ENCODE peak calls at places on chromosomes 5 and 9, in six cellular contexts. J is small intestine, I is aorta, R is suprapubic skin, W is T-helper 17 cell, K is uterus. X is an unnamed sample. For H3K9me3, the result is how much of the 10 kb centered on the place peaks cover.

GRCh38 chr9:137296214-137297059 is 5.6 kb downstream of the NRARP start:
- DNase-seq in K (no peak), W (no peak), I (no peak), J (peak), R (no peak), X (peak)

GRCh38 chr5:60196382-60197113 is 303.0 kb upstream of the PDE4D start:
- DNase-seq in I (peak), K (peak), R (no peak), W (no peak), J (no peak), X (no peak)

GRCh38 chr5:144369001-144369400 is 198.3 kb downstream of the KCTD16 start:
- DNase-seq in K (no peak), I (no peak), R (no peak), J (peak), W (no peak), X (no peak)

GRCh38 chr5:154829589-154830218 is 20.7 kb downstream of the FAXDC2 start:
- DNase-seq in J (peak), W (no peak), R (no peak), K (no peak), I (no peak), X (peak)

GRCh38 chr9:113452206-113452605 is 11.3 kb upstream of the RGS3 start:
- DNase-seq in W (no peak), I (no peak), R (no peak), J (no peak), K (no peak), X (no peak)

GRCh38 chr9:33187519-33188218 is 20.5 kb upstream of the B4GALT1 start:
- DNase-seq in W (no peak), J (no peak), K (peak), I (peak), R (no peak), X (no peak)

GRCh38 chr5:150508828-150509227 is 897 bp downstream of the NDST1 start:
- DNase-seq in I (no peak), K (no peak), R (no peak), W (no peak), J (no peak), X (no peak)

GRCh38 chr9:38309324-38310195 is 82.9 kb upstream of the ALDH1B1 start:
- DNase-seq in I (no peak), J (no peak), W (no peak), K (no peak), R (no peak), X (no peak)

GRCh38 chr5:127585661-127586060 is 63.2 kb upstream of the CTXN3 start:
- DNase-seq in I (no peak), J (no peak), K (no peak), W (no peak), R (no peak), X (no peak)

GRCh38 chr9:134301387-134302129 is 24.7 kb upstream of the RXRA start:
- DNase-seq in R (no peak), J (no peak), I (peak), W (no peak), K (no peak), X (peak)

GRCh38 chr5:100904259-100904822 is 1.3 kb upstream of the ST8SIA4 start:
- DNase-seq in K (peak), J (peak), W (peak), R (peak), I (peak), X (peak)

GRCh38 chr9:78860806-78861475 is 564.0 kb downstream of the PSAT1 start:
- DNase-seq in K (no peak), J (no peak), R (no peak), W (no peak), I (no peak), X (no peak)

GRCh38 chr5:151095341-151096000 is 14.6 kb upstream of the TNIP1 start:
- DNase-seq in K (peak), I (no peak), W (no peak), J (peak), R (no peak), X (no peak)

GRCh38 chr9:35277171-35277520 is 115.3 kb downstream of the UNC13B start:
- DNase-seq in R (no peak), K (no peak), W (no peak), I (no peak), J (no peak), X (no peak)

GRCh38 chr9:134208310-134208841 is 44.0 kb upstream of the RNU6ATAC start:
- DNase-seq in R (no peak), W (no peak), I (peak), K (peak), J (no peak), X (peak)

DNA sequence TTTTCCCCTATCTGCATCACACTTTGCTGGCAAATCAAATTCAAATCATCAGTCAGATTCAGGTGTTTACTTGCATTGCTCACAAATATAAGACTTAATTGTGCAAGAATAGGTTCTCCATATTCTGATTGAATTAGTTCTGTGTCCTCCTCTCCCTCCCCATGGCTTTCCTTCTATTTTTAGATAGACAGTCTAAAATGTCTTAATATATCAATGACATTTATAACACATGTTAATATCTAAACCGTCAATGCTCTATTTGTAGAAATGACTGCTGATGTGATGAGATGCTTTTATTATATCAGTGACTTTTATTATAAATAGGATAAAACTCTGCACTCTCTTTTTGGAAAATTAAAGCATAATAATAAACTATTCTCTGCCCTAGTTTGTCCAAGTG is 321.7 kb downstream of the BRINP1 start:
- DNase-seq in J (no peak), R (no peak), I (no peak), W (no peak), K (no peak), X (no peak)
- H3K9me3 ChIP-seq in J (under half), R (under half), I (under half), W (under half), K (under half), X (under half)

DNA sequence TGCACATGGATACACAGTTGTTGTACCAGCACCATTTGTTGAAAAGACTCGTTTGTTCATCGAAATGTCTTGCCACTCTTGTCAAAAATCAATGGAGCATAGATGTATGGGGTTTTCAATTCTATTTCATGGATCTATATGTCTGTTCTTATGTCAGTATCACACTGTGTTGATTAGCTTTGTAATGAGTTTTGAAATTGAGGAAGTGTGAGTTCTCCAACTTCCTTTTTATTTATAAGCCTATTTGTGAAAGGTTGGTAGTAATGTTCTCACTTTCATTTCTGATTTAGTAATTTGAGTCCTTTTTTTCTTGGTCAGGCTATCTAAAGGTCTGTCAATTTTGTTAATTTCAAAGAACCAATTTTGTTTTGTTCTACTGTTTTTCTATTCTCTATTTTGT is 26.1 kb downstream of the ZNF510 start:
- DNase-seq in W (no peak), J (no peak), K (no peak), I (no peak), R (no peak), X (no peak)
- H3K9me3 ChIP-seq in W (under half), J (under half), K (half or more), I (under half), R (half or more), X (half or more)

GRCh38 chr9:111542497-111543254 is 17.7 kb downstream of the ZNF483 start:
- DNase-seq in I (no peak), W (no peak), R (no peak), J (no peak), K (no peak), X (no peak)

DNA sequence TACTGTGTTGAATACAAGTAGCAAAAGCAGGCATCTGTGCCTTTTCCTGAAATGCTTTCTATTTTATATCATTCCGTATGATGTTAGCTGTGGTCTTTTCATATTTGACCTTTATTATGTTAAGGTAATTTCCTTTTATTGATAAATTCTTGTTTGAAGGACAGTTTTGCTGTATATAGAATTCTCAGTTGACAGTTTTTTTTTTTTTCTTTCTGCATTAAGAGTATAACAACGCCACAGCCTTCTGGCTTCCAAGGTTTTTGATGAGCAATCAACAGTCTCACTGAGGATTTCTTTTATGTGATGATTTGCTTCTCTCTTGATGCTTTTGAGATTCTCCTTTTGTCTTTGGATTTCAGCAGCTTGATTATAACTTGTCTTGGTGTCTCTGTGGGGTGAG is 23.6 kb downstream of the ZNF483 start:
- DNase-seq in R (no peak), J (no peak), I (no peak), W (no peak), K (no peak), X (no peak)
- H3K9me3 ChIP-seq in R (under half), J (under half), I (under half), W (under half), K (half or more), X (half or more)

DNA sequence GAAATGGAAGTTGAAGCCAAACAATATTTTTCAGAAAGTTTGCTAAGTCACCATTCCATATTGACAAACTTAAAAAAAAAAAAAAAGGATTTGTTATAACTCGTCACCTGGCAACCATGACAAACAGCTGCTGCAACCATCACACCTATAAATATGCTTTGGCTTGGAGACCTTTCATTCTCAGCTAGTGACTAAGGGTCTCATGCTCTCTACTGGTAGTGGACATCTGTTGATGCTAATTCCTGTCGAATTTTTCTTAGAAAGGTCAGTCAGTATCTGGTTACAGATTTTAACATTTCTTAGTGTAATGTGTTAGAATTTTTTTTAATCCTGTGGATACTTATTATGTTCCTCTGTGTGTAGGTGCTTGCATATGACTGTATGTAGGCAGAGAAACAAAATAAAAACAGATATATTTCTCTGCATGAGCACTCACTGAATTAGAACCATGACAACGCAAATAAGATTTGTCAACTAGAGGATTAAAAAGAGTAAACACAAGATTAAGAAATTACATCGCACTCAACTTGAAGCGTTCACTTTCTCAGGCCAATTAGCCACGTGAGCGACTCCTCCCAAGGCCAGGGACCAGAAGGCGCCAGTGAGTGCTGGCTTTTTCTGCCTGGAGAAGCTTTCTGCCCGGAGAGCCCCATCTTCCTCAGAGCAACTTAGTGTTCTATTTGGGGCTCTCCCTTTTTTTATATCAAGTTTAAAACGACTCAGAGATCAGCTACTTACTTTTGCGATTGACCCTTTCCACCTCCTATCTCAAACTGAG is 27.0 kb upstream of the ZNF622 start:
- DNase-seq in K (no peak), W (no peak), I (peak), J (peak), R (peak), X (no peak)
- H3K9me3 ChIP-seq in K (under half), W (under half), I (under half), J (under half), R (under half), X (under half)

DNA sequence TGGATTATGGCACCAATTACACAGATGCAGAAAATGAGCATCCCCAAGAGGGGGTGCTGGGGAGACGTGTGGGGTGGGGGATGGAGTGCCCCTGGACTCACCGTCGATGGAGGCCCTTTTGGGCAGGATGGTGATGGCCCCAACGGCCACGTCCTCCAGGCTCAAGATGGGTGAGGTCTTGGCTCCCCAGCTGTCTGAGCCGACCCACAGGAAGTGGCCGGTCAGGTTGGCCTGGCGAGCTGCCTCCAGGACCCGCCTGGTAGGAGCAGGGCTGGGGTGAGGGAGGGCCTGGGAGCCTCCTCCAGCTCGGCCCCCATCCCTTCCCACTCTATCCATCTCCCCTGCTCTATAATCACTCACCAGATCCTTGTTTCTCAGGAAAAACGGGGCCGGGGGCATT is 4.6 kb downstream of the GRM6 start:
- DNase-seq in J (no peak), R (no peak), K (no peak), I (no peak), W (no peak), X (no peak)
- H3K9me3 ChIP-seq in J (under half), R (under half), K (under half), I (under half), W (under half), X (under half)

DNA sequence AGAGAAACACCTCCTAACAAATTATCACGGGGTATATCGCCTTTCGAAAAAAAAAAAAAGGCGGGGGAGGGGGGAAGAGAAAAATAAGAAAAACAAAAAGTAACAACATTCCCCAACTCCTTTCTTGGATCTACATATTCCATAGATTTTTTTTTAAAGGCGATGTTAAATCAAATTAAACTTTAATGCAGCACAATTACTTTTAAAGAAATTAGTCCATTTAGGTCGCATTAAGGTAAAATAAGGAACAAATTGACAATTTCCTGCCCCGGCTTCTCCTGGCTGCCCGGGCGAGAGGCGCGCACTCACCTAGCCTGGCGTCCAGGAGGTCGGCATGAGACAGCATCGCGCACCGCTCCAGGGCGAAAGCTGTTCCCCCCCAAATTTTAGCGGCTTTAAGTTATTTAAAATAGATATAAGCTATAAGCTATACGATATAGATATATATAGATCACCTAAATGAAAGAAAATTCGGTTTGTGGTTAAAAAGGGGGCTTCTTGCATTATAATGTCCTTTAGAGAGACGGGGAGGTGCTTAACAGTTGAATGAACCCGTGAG is at the start of gene OTP:
- DNase-seq in R (no peak), J (no peak), K (no peak), I (no peak), W (no peak), X (no peak)
- H3K9me3 ChIP-seq in R (under half), J (under half), K (under half), I (under half), W (under half), X (under half)

DNA sequence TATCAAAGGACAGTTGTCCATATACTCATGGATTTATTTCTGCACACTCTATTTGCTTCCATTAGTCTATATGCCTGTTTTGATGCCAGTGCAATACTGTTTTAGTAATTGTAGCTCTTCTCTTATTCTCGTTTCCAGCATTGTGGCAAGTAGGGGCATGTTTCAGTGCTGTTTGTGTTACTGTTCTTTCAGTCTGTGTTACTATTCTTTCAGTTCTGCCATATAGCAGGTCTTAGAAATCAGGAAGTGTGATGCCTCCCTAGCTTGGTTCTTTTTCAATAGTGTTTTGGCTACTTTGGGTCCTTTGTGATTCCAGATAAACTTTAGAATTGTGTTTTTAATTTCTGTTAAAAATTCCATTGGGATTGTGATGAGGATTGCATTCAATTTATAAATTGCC is 180.5 kb upstream of the PTPRD start:
- DNase-seq in I (no peak), J (no peak), R (no peak), W (no peak), K (no peak), X (no peak)
- H3K9me3 ChIP-seq in I (under half), J (under half), R (under half), W (under half), K (under half), X (under half)

X was measured in upper lobe of right lung.